ENCODE peak calls at places on chromosomes 12 and 14, in five cellular contexts. One of them, this sample, is unnamed.

GRCh38 chr14:58752782-58753181 is 115.0 kb downstream of the DACT1 start:
- DNase-seq in H1: no peak
- DNase-seq in neuronal stem cell: no peak
- DNase-seq in H9: no peak
- DNase-seq in mesenchymal stem cell: no peak
- DNase-seq in this sample: peak

GRCh38 chr14:88611878-88612277 is 49.0 kb downstream of the ZC3H14 start:
- DNase-seq in H1: no peak
- DNase-seq in neuronal stem cell: no peak
- DNase-seq in H9: no peak
- DNase-seq in mesenchymal stem cell: no peak
- DNase-seq in this sample: no peak

GRCh38 chr14:77120771-77121743 is 20.5 kb downstream of the ZDHHC22 start:
- DNase-seq in H1: no peak
- DNase-seq in neuronal stem cell: no peak
- DNase-seq in H9: peak
- DNase-seq in mesenchymal stem cell: no peak
- DNase-seq in this sample: no peak

GRCh38 chr14:57526942-57527341 is 33.3 kb upstream of the CCDC198 start:
- DNase-seq in H1: peak
- DNase-seq in neuronal stem cell: no peak
- DNase-seq in H9: peak
- DNase-seq in mesenchymal stem cell: no peak
- DNase-seq in this sample: no peak

GRCh38 chr12:113700943-113701342 is 229.3 kb upstream of the LHX5 start:
- DNase-seq in H1: no peak
- DNase-seq in neuronal stem cell: no peak
- DNase-seq in H9: peak
- DNase-seq in mesenchymal stem cell: no peak
- DNase-seq in this sample: peak

GRCh38 chr12:29616664-29617409 is 119.4 kb upstream of the OVCH1 start:
- DNase-seq in H1: no peak
- DNase-seq in neuronal stem cell: no peak
- DNase-seq in H9: no peak
- DNase-seq in mesenchymal stem cell: peak
- DNase-seq in this sample: no peak

GRCh38 chr12:113252494-113252893 is 31.2 kb downstream of the TPCN1 start:
- DNase-seq in H1: no peak
- DNase-seq in neuronal stem cell: no peak
- DNase-seq in H9: no peak
- DNase-seq in mesenchymal stem cell: no peak
- DNase-seq in this sample: no peak

GRCh38 chr12:128637616-128638606 is 185.8 kb downstream of the SLC15A4 start:
- DNase-seq in H1: no peak
- DNase-seq in neuronal stem cell: no peak
- DNase-seq in H9: no peak
- DNase-seq in mesenchymal stem cell: no peak
- DNase-seq in this sample: no peak

GRCh38 chr14:60114881-60115280 is 23.2 kb downstream of the PCNX4 start:
- DNase-seq in H1: no peak
- DNase-seq in neuronal stem cell: no peak
- DNase-seq in H9: no peak
- DNase-seq in mesenchymal stem cell: no peak
- DNase-seq in this sample: no peak

GRCh38 chr12:52618866-52619265 is 507 bp upstream of the KRT73 start:
- DNase-seq in H1: peak
- DNase-seq in neuronal stem cell: no peak
- DNase-seq in H9: peak
- DNase-seq in mesenchymal stem cell: no peak
- DNase-seq in this sample: no peak

GRCh38 chr12:12883369-12884001 is 7.9 kb upstream of the GPRC5A start:
- DNase-seq in H1: no peak
- DNase-seq in neuronal stem cell: no peak
- DNase-seq in H9: no peak
- DNase-seq in mesenchymal stem cell: peak
- DNase-seq in this sample: peak

GRCh38 chr12:86006727-86007126 is 132.6 kb downstream of the NTS start:
- DNase-seq in H1: no peak
- DNase-seq in neuronal stem cell: no peak
- DNase-seq in H9: no peak
- DNase-seq in mesenchymal stem cell: no peak
- DNase-seq in this sample: no peak

GRCh38 chr14:103736546-103737431 is 21.2 kb downstream of the ZFYVE21 start:
- DNase-seq in H1: no peak
- DNase-seq in neuronal stem cell: no peak
- DNase-seq in H9: no peak
- DNase-seq in mesenchymal stem cell: no peak
- DNase-seq in this sample: no peak

GRCh38 chr12:82964446-82964845 is 277.7 kb downstream of the TMTC2 start:
- DNase-seq in H1: no peak
- DNase-seq in neuronal stem cell: no peak
- DNase-seq in H9: no peak
- DNase-seq in mesenchymal stem cell: no peak
- DNase-seq in this sample: peak

GRCh38 chr12:460301-461230 is 827 bp downstream of the B4GALNT3 start:
- DNase-seq in H1: peak
- DNase-seq in neuronal stem cell: no peak
- DNase-seq in H9: no peak
- DNase-seq in mesenchymal stem cell: peak
- DNase-seq in this sample: no peak

GRCh38 chr14:31834616-31835015 is 242.5 kb upstream of the ARHGAP5 start:
- DNase-seq in H1: no peak
- DNase-seq in neuronal stem cell: no peak
- DNase-seq in H9: no peak
- DNase-seq in mesenchymal stem cell: peak
- DNase-seq in this sample: no peak

GRCh38 chr14:71408362-71409035 is 501.2 kb downstream of the PCNX1 start:
- DNase-seq in H1: no peak
- DNase-seq in neuronal stem cell: no peak
- DNase-seq in H9: no peak
- DNase-seq in mesenchymal stem cell: peak
- DNase-seq in this sample: no peak

GRCh38 chr14:69845787-69846186 is 33.4 kb upstream of the SMOC1 start:
- DNase-seq in H1: no peak
- DNase-seq in neuronal stem cell: no peak
- DNase-seq in H9: no peak
- DNase-seq in mesenchymal stem cell: no peak
- DNase-seq in this sample: no peak

GRCh38 chr14:101068958-101069549 is 165.5 kb upstream of the RTL1 start:
- DNase-seq in H1: peak
- DNase-seq in neuronal stem cell: no peak
- DNase-seq in H9: peak
- DNase-seq in mesenchymal stem cell: no peak
- DNase-seq in this sample: no peak
- H2BK12ac ChIP-seq in H1: no peak
- H2BK12ac ChIP-seq in neuronal stem cell: no peak
- H2BK12ac ChIP-seq in H9: no peak
- H2BK12ac ChIP-seq in mesenchymal stem cell: no peak
- H2BK12ac ChIP-seq in this sample: no peak

DNA sequence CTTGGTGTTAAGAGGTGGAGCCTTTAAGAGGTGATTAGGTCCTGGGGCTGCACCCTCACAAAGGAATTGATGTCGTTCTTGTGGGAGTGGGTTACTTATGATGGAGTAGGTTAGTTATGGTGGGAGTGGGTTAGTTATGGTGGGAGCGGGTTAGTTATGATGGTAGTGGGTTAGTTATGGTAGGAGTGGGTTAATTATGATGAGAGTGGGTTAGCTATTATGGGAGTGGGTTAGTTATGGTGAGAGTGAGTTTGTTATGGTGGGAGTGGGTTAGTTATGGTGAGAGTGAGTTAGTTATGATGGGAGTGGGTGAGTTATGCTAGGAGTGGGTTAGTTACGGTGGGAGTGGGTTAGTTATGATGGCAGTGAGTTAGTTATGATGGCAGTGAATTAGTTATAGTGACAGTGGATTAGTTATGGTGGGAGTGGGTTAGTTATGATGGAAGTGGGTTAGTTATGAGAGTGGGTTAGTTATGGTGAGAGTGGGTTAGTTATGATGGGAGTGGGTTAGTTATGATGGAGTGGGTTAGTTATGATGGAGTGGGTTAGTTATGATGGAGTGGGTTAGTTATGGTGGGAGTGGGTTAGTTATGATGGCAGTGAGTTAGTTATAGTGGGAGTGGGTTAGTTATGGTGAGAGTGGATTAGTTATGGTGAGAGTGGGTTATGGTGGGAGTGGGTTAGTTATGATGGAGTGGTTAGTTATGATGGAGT is 22.6 kb upstream of the SFSWAP start:
- DNase-seq in H1: no peak
- DNase-seq in neuronal stem cell: no peak
- DNase-seq in H9: no peak
- DNase-seq in mesenchymal stem cell: no peak
- DNase-seq in this sample: no peak
- H3K9ac ChIP-seq in H1: no peak
- H3K9ac ChIP-seq in neuronal stem cell: no peak
- H3K9ac ChIP-seq in H9: no peak
- H3K9ac ChIP-seq in mesenchymal stem cell: no peak
- H3K9ac ChIP-seq in this sample: no peak

DNA sequence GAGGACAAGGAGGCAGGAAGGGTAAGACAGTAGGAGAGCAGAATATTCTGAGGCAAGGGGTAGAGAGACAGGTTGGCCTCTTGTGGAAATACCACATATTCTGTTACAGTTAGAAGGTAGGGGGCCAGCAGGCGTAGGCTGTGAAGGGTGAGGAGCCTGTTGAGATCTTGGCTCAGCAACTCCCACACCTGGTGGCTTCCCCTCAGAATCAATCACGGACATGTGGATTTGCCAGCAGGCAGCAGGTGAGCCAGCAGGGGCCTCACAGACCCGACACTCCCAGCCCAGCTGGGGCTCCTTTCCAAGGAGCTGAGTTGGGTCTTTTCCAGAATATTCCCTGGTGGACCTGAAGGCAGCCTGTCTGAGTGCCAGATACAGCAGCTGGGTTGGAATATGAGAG is 150.0 kb upstream of the CRY1 start:
- DNase-seq in H1: peak
- DNase-seq in neuronal stem cell: no peak
- DNase-seq in H9: no peak
- DNase-seq in mesenchymal stem cell: no peak
- DNase-seq in this sample: no peak
- H2BK12ac ChIP-seq in H1: no peak
- H2BK12ac ChIP-seq in neuronal stem cell: no peak
- H2BK12ac ChIP-seq in H9: no peak
- H2BK12ac ChIP-seq in mesenchymal stem cell: no peak
- H2BK12ac ChIP-seq in this sample: no peak

GRCh38 chr12:81077686-81078441 is at the start of gene ACSS3:
- DNase-seq in H1: peak
- DNase-seq in neuronal stem cell: peak
- DNase-seq in H9: peak
- DNase-seq in mesenchymal stem cell: peak
- DNase-seq in this sample: no peak
- H3K9ac ChIP-seq in H1: peak
- H3K9ac ChIP-seq in neuronal stem cell: peak
- H3K9ac ChIP-seq in H9: peak
- H3K9ac ChIP-seq in mesenchymal stem cell: peak
- H3K9ac ChIP-seq in this sample: peak

DNA sequence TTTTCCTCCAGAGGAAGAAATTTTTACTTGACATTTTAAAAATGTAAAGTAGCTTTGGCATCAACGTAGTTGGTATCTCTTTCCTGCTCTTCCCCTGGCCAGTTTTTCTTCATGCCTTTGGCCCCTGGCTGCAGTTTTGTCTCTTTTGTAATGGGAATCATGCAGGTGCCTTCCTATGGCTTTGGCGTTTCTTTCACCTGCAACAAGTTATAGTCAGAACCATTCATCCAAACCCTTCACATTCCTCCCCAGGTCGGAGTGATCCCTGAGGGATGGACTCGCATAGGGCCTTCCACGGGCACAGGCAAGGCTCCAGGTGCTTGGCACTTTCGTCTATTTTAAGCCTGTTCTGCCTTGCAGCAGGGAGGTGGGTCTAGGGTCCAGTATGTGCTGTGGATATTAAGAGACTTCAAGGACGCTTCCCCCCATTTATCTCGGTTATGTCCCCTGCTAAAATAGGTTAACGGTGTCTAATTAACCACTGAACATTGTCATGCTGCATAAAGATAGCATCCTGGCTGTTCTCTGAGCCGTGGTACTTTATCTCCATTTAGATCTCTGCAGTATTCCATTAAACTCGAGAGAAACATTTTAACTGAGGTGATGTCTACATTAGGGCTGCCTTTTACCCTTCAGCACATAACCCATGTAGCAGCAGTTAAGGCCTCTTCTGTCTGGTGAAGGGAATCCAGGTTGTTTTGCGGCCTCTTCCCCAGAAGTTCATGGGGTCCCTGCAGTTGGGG is 66.3 kb downstream of the IFT43 start:
- DNase-seq in H1: no peak
- DNase-seq in neuronal stem cell: no peak
- DNase-seq in H9: peak
- DNase-seq in mesenchymal stem cell: no peak
- DNase-seq in this sample: peak
- H2BK12ac ChIP-seq in H1: no peak
- H2BK12ac ChIP-seq in neuronal stem cell: no peak
- H2BK12ac ChIP-seq in H9: no peak
- H2BK12ac ChIP-seq in mesenchymal stem cell: no peak
- H2BK12ac ChIP-seq in this sample: no peak

This sample was measured in trophoblast cell.